ENCODE peak calls at places on chromosomes 16 and 17, in eight cellular contexts. T is mesendoderm; M is CD8-positive, alpha-beta T cell; K is epithelial cell of prostate; X is cardiac muscle cell; O is pancreas; A is WERI-Rb-1; E is neural progenitor cell. W is an unnamed sample.

GRCh38 chr17:78974635-78975591 is 4.8 kb downstream of the LGALS3BP start:
- DNase-seq in T (peak), M (no peak), K (no peak), X (peak), O (peak), A (peak), E (no peak), W (peak)

GRCh38 chr17:63024716-63025115 is 58.7 kb downstream of the TANC2 start:
- DNase-seq in T (no peak), M (no peak), K (no peak), X (peak), O (no peak), A (no peak), E (no peak), W (no peak)

GRCh38 chr17:35088911-35089845 is 25.7 kb upstream of the RFFL start:
- DNase-seq in T (peak), M (peak), K (no peak), X (peak), O (peak), A (peak), E (peak), W (peak)

GRCh38 chr16:8377864-8378263 is 212.4 kb downstream of the TMEM114 start:
- DNase-seq in T (no peak), M (no peak), K (no peak), X (no peak), O (no peak), A (no peak), E (no peak), W (no peak)

GRCh38 chr16:87471278-87472141 is 21.3 kb downstream of the ZCCHC14 start:
- DNase-seq in T (no peak), M (no peak), K (no peak), X (no peak), O (no peak), A (no peak), E (peak), W (no peak)

GRCh38 chr17:83119987-83120864 is 40.8 kb downstream of the METRNL start:
- DNase-seq in T (peak), M (no peak), K (no peak), X (no peak), O (no peak), A (no peak), E (no peak), W (no peak)

GRCh38 chr17:20294120-20294519 is 173.2 kb downstream of the LGALS9B start:
- DNase-seq in T (no peak), M (no peak), K (no peak), X (no peak), O (no peak), A (no peak), E (no peak), W (no peak)

GRCh38 chr16:72876981-72877373 is 171.0 kb downstream of the ZFHX3 start:
- DNase-seq in T (peak), M (no peak), K (no peak), X (peak), O (no peak), A (no peak), E (no peak), W (no peak)

GRCh38 chr17:7997186-7997585 is 5.2 kb upstream of the GUCY2D start:
- DNase-seq in T (peak), M (no peak), K (no peak), X (peak), O (peak), A (peak), E (peak), W (no peak)

GRCh38 chr16:154223-155030 is 2.0 kb downstream of the HBZ start:
- DNase-seq in T (peak), M (no peak), K (no peak), X (peak), O (no peak), A (peak), E (peak), W (peak)

GRCh38 chr17:28385037-28385797 is 13.7 kb downstream of the SARM1 start:
- DNase-seq in T (no peak), M (no peak), K (no peak), X (no peak), O (peak), A (no peak), E (peak), W (peak)

GRCh38 chr16:70703041-70703834 is 17.4 kb upstream of the MTSS2 start:
- DNase-seq in T (peak), M (no peak), K (no peak), X (peak), O (no peak), A (peak), E (peak), W (no peak)

GRCh38 chr16:59210955-59211541 is 476.9 kb upstream of the GOT2 start:
- DNase-seq in T (peak), M (no peak), K (no peak), X (peak), O (no peak), A (no peak), E (peak), W (no peak)

GRCh38 chr17:65270932-65271700 is 133.9 kb downstream of the RGS9 start:
- DNase-seq in T (no peak), M (no peak), K (no peak), X (no peak), O (no peak), A (no peak), E (no peak), W (no peak)

GRCh38 chr16:85327731-85328664 is 215.7 kb upstream of the CIBAR2 start:
- DNase-seq in T (peak), M (no peak), K (no peak), X (peak), O (no peak), A (peak), E (peak), W (peak)
- H3K27ac ChIP-seq in T (peak), M (no peak), K (no peak), X (peak), O (no peak), A (peak), E (peak), W (no peak)

GRCh38 chr17:17940451-17940911 is 31.7 kb downstream of the TOM1L2 start:
- DNase-seq in T (peak), M (no peak), K (no peak), X (no peak), O (no peak), A (no peak), E (no peak), W (no peak)
- H3K27ac ChIP-seq in T (no peak), M (no peak), K (peak), X (no peak), O (no peak), A (no peak), E (no peak), W (no peak)

GRCh38 chr17:77117415-77117814 is 23.4 kb upstream of the SEC14L1 start:
- DNase-seq in T (no peak), M (no peak), K (no peak), X (peak), O (no peak), A (no peak), E (no peak), W (no peak)
- H3K27ac ChIP-seq in T (no peak), M (no peak), K (no peak), X (no peak), O (no peak), A (no peak), E (no peak), W (peak)

GRCh38 chr17:66526827-66527226 is 224.4 kb downstream of the PRKCA start:
- DNase-seq in T (no peak), M (no peak), K (no peak), X (peak), O (no peak), A (no peak), E (no peak), W (no peak)

GRCh38 chr17:66524848-66525247 is 222.4 kb downstream of the PRKCA start:
- DNase-seq in T (no peak), M (no peak), K (no peak), X (no peak), O (no peak), A (no peak), E (no peak), W (no peak)

GRCh38 chr17:66527335-66527734 is 224.9 kb downstream of the PRKCA start:
- DNase-seq in T (no peak), M (no peak), K (no peak), X (no peak), O (no peak), A (no peak), E (peak), W (no peak)

GRCh38 chr17:66523378-66524174 is 221.2 kb downstream of the PRKCA start:
- DNase-seq in T (no peak), M (no peak), K (no peak), X (no peak), O (no peak), A (no peak), E (no peak), W (no peak)

DNA sequence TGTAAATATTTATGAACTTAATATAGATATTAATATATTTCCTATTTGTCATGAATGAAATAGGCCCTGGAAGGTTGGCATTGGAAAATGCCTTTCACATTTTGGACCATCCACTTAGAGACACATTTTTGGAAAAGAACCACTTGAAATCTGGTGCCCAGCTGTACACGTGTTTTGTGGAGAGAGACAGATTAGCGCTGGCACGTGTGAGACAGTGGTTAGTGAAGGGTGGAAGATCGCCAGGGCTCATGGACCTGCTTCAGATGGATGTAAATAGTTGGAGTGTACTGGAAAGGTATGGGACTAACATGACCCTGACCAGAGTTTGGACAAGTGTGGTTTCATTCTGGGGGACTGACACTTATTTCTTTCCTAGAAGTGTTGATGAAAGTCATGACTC is 222.9 kb downstream of the PRKCA start:
- DNase-seq in T (no peak), M (no peak), K (no peak), X (no peak), O (no peak), A (no peak), E (no peak), W (no peak)
- H3K27ac ChIP-seq in T (no peak), M (no peak), K (no peak), X (no peak), O (no peak), A (no peak), E (no peak), W (no peak)

W was measured in upper lobe of right lung.